ENCODE peak calls at places on chromosomes 11 and 22, in four cellular contexts. A, I, F and L are unnamed samples.

GRCh38 chr11:72583177-72583553 is 91.1 kb downstream of the PDE2A start:
- DNase-seq in F (no peak), I (no peak), A (no peak), L (no peak)

GRCh38 chr11:61769169-61769920 is 16.9 kb downstream of the MYRF start:
- DNase-seq in F (no peak), A (no peak), I (peak), L (no peak)

GRCh38 chr11:70158201-70158600 is 44.9 kb upstream of the FADD start:
- DNase-seq in A (peak), I (peak), F (peak), L (no peak)

GRCh38 chr11:112321521-112322172 is 61.0 kb upstream of the PLET1 start:
- DNase-seq in A (no peak), F (peak), I (peak), L (peak)

GRCh38 chr11:2122222-2122906 is 16.8 kb downstream of the IGF2 start:
- DNase-seq in F (no peak), A (no peak), I (peak), L (no peak)

GRCh38 chr11:46353706-46354105 is 6.4 kb downstream of the DGKZ start:
- DNase-seq in F (no peak), I (peak), A (no peak), L (no peak)

GRCh38 chr11:61120865-61121831 is 18.9 kb downstream of the CD5 start:
- DNase-seq in A (no peak), F (no peak), I (peak), L (no peak)

GRCh38 chr11:130644187-130644586 is 195.7 kb downstream of the ADAMTS15 start:
- DNase-seq in I (no peak), F (peak), A (no peak), L (no peak)

GRCh38 chr11:132779487-132779886 is 752.8 kb downstream of the OPCML start:
- DNase-seq in F (no peak), I (peak), A (no peak), L (no peak)

GRCh38 chr11:130894322-130895025 is 21.8 kb downstream of the SNX19 start:
- DNase-seq in A (peak), F (peak), I (peak), L (peak)

GRCh38 chr22:48798281-48799226 is 1029.1 kb downstream of the BRD1 start:
- DNase-seq in F (no peak), A (no peak), I (no peak), L (no peak)

GRCh38 chr11:69105431-69106123 is 50.2 kb upstream of the SMIM38 start:
- DNase-seq in I (no peak), A (no peak), F (no peak), L (no peak)

GRCh38 chr11:100203789-100204188 is 483.3 kb upstream of the ARHGAP42 start:
- DNase-seq in I (no peak), F (no peak), A (no peak), L (no peak)

GRCh38 chr11:2520736-2521035 is 75.9 kb downstream of the KCNQ1 start:
- DNase-seq in F (no peak), A (no peak), I (no peak), L (no peak)

GRCh38 chr22:30423296-30423958 is 2.1 kb upstream of the MTFP1 start:
- DNase-seq in F (no peak), I (no peak), A (no peak), L (no peak)

GRCh38 chr11:68617925-68618809 is 66.2 kb upstream of the GAL start:
- DNase-seq in F (no peak), I (no peak), A (no peak), L (no peak)

GRCh38 chr11:108825381-108825780 is 160.5 kb downstream of the DDX10 start:
- DNase-seq in A (no peak), I (peak), F (no peak), L (no peak)

GRCh38 chr22:37990862-37991261 is 6.5 kb upstream of the SOX10 start:
- DNase-seq in A (no peak), F (no peak), I (no peak), L (no peak)

GRCh38 chr22:42611076-42611475 is 3.6 kb downstream of the POLDIP3 start:
- DNase-seq in F (no peak), A (no peak), I (peak), L (no peak)

GRCh38 chr11:71080239-71081097 is 171.9 kb downstream of the SHANK2 start:
- DNase-seq in I (peak), F (peak), A (peak), L (peak)

GRCh38 chr11:5665051-5665450 is 19.8 kb downstream of the TRIM5 start:
- DNase-seq in F (no peak), A (no peak), I (no peak), L (no peak)

GRCh38 chr11:134640971-134641968 is 229.2 kb upstream of the B3GAT1 start:
- DNase-seq in F (no peak), I (no peak), A (no peak), L (no peak)

GRCh38 chr11:112523477-112523876 is 262.8 kb upstream of the PLET1 start:
- DNase-seq in F (no peak), A (no peak), I (no peak), L (no peak)

GRCh38 chr11:2584812-2585565 is 114.8 kb downstream of the KCNQ1OT1 start:
- DNase-seq in A (no peak), I (no peak), F (no peak), L (no peak)

GRCh38 chr11:75276696-75277095 is 36.1 kb downstream of the TPBGL start:
- DNase-seq in I (no peak), F (no peak), A (no peak), L (no peak)

GRCh38 chr11:134131628-134132244 is 62.9 kb downstream of the JAM3 start:
- DNase-seq in I (no peak), F (no peak), A (no peak), L (no peak)

GRCh38 chr11:75583710-75584658 is 21.9 kb downstream of the SERPINH1 start:
- DNase-seq in F (no peak), I (peak), A (peak), L (no peak)

GRCh38 chr11:44005956-44006355 is 41.8 kb upstream of the ACCSL start:
- DNase-seq in F (no peak), A (no peak), I (no peak), L (no peak)

GRCh38 chr11:132685174-132685611 is 847.1 kb downstream of the OPCML start:
- DNase-seq in F (no peak), I (peak), A (no peak), L (no peak)

GRCh38 chr11:70210051-70210501 is 7.0 kb downstream of the FADD start:
- DNase-seq in I (peak), F (no peak), A (no peak), L (no peak)

GRCh38 chr22:39743955-39744752 is 149.4 kb downstream of the ENTHD1 start:
- DNase-seq in A (no peak), F (no peak), I (no peak), L (no peak)

GRCh38 chr11:27158763-27159679 is 118.4 kb downstream of the BBOX1 start:
- DNase-seq in F (peak), I (peak), A (peak), L (no peak)

GRCh38 chr11:2553198-2553597 is 108.4 kb downstream of the KCNQ1 start:
- DNase-seq in I (no peak), A (no peak), F (no peak), L (no peak)

GRCh38 chr11:107018902-107019493 is 722 bp upstream of the GUCY1A2 start:
- DNase-seq in I (peak), A (peak), F (no peak), L (no peak)

GRCh38 chr22:23689414-23689813 is 1.4 kb upstream of the RGL4 start:
- DNase-seq in I (no peak), F (no peak), A (no peak), L (no peak)

GRCh38 chr22:23692598-23693291 is 1.9 kb downstream of the RGL4 start:
- DNase-seq in A (no peak), I (no peak), F (no peak), L (no peak)

GRCh38 chr22:23688571-23688970 is 2.2 kb upstream of the RGL4 start:
- DNase-seq in A (no peak), I (no peak), F (no peak), L (no peak)

GRCh38 chr22:23691748-23692423 is 1.1 kb downstream of the RGL4 start:
- DNase-seq in F (no peak), I (no peak), A (no peak), L (no peak)

DNA sequence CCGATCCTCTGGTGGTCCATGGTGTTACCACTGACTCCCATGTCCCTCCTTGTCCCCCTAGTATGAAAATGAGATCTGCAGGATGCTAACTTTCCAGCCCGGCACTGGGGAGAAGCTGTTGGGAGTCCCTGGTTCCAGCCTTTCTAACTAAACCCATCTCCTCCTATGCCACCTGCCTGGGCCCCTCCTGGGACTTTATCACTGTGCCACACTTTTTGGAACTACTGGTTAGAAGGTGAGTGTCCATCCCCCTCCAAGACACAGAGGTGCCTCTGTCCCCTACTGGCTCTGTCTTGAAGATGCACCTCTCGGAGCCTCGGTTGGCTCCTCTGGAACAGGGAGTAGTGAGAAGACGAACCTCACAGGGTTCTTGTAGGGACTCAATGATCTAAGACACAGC is at the start of gene RGL4:
- DNase-seq in A (no peak), F (no peak), I (no peak), L (no peak)
- TF ChIP-seq CHD1 in A (no peak), F (no peak), I (no peak), L (no peak)

GRCh38 chr11:10771457-10771856 is 20.4 kb downstream of the CTR9 start:
- DNase-seq in I (no peak), F (no peak), A (no peak), L (no peak)

DNA sequence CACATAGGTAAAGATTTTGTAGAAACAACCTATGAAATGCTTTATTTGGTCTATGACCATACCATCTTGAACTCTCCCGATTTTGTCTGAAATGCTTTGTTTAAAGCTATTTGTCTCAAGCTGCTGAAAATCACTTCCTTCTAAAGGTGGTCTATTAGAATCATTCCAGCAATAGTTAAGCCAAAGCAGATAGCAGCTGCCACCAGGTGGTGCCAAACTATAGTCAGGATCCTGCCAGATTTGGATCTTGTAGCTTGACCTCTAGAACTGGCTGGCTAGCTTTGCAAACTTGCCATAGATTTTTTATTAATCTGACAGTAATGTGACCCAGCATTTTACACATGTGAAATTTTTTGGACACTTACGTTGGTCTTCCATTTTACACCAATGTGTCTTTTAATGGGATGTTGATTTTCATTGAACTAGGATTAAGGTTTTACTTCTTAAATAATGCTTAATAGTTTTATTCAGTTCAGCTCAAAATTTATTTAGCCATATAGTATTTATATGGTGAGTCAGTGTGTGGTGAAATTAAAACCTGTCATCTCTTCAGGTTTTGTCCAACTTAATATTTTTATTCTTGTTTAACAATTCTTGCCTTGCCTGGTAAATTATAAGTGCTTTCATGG is 19.7 kb downstream of the CTR9 start:
- DNase-seq in I (peak), A (peak), F (no peak), L (no peak)
- TF ChIP-seq CHD1 in I (no peak), A (no peak), F (no peak), L (no peak)

GRCh38 chr11:121891134-121891533 is 224.9 kb downstream of the BLID start:
- DNase-seq in A (no peak), F (no peak), I (no peak), L (no peak)
- TF ChIP-seq CHD1 in A (no peak), F (no peak), I (no peak), L (no peak)

DNA sequence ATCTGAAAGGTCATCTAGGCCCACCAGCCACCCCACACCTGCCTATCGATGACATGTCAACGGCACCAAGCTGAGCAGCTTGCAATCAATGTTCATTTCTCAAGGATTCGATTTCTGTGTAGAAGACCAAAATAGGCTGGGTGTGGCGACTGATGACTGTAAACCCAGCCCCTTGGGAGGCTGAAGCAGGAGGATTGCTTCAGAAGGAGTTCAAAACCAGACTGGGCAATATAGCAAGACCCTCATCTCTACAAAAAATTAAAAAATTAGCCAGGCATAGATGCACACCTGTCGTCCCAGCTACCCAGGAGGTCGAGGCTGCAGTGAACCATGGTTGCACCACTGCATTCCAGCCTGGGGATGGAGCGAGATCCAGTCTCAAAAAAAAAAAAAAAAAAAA is 108.7 kb downstream of the MICAL3 start:
- DNase-seq in A (no peak), I (no peak), F (no peak), L (no peak)
- TF ChIP-seq CHD1 in A (no peak), I (no peak), F (no peak), L (no peak)

GRCh38 chr22:32850157-32850556 is 48.7 kb downstream of the TIMP3 start:
- DNase-seq in F (no peak), A (no peak), I (no peak), L (no peak)

GRCh38 chr22:32847067-32847491 is 45.6 kb downstream of the TIMP3 start:
- DNase-seq in A (no peak), I (no peak), F (no peak), L (no peak)

GRCh38 chr22:32850591-32851517 is 49.3 kb downstream of the TIMP3 start:
- DNase-seq in A (no peak), I (no peak), F (no peak), L (no peak)

GRCh38 chr22:32848226-32848625 is 46.7 kb downstream of the TIMP3 start:
- DNase-seq in A (no peak), F (no peak), I (no peak), L (no peak)

GRCh38 chr22:32849501-32849900 is 48.0 kb downstream of the TIMP3 start:
- DNase-seq in I (no peak), A (no peak), F (no peak), L (no peak)
- TF ChIP-seq CHD1 in I (no peak), A (no peak), F (no peak), L (no peak)

GRCh38 chr22:45923212-45923611 is 53.8 kb downstream of the WNT7B start:
- DNase-seq in F (no peak), I (no peak), A (no peak), L (no peak)

GRCh38 chr22:45922661-45923060 is 54.3 kb downstream of the WNT7B start:
- DNase-seq in A (no peak), F (no peak), I (no peak), L (no peak)

GRCh38 chr22:45925811-45926351 is 51.1 kb downstream of the WNT7B start:
- DNase-seq in F (no peak), I (no peak), A (no peak), L (no peak)

GRCh38 chr22:45922256-45922655 is 54.7 kb downstream of the WNT7B start:
- DNase-seq in F (no peak), A (no peak), I (no peak), L (no peak)

DNA sequence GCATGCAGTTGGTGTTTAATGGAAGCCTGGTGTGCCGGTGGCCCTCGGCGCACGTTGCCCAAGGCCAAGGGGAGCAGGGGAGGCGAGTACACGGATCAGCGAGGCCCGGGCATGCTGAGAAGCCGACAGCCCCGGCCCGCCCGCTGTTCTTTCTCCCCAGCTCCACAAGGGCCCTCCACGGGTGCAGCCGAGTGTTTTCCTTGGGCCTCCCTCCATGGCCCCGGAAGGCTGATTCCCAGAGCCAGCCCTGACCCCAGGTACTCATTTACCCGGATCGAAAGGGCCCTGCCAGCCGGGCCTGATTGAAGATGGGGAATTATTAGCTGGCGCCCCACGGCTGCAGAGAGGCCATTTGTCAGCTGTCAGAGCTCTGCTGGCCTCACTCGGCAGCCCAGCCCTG is 53.1 kb downstream of the WNT7B start:
- DNase-seq in A (no peak), I (no peak), F (no peak), L (no peak)
- TF ChIP-seq CHD1 in A (no peak), I (no peak), F (no peak), L (no peak)

GRCh38 chr22:44354288-44354687 is 41.5 kb upstream of the SHISAL1 start:
- DNase-seq in I (no peak), F (no peak), A (no peak), L (no peak)
- TF ChIP-seq CHD1 in I (no peak), F (no peak), A (no peak), L (no peak)

DNA sequence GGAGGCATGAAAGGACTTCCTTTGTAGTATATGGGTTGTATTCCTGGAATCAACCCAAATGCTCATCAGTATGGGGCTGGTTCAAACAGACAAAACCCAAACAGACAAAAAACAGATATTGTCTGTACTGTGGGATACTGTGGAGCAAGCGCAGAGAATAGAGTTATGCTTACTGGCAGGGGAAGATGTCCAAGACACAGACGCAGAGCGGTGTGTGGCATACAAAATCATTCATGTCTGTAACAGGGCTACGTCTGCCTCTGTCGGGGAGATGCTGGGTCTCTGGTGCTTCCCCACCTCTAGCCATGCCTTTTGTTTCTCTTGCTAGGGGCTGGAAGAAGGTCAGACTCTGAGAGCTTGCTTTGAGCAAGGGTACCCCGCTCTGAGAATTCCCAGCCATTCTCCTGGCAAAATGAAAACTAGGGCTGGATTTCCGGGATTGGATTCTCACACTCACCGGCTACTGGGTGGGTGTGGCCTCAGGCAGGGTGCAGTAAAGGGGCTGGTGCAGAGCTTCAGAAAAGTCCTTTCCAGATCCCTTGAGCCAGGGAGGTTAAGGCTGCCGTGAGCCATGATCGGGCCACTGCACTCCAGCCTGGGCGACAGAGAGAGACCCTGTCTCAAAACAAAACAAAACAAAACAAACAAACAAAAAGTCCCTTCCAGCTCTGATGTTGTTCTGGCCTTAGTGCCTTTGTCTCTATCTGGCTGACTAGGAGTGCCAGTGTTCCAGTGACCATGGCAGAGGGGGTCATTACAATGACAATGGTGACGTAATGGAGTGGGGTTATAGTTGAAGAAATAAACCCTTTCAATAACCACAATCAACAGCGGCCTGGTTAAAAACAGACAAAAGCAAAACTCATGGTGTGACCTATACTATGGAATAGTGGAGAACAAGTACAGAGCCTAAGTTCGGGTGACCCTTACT is 2.9 kb upstream of the ABCC8 start:
- DNase-seq in F (peak), A (peak), I (no peak), L (no peak)
- TF ChIP-seq CHD1 in F (no peak), A (no peak), I (no peak), L (no peak)